ENCODE peak calls at places on chromosomes 4 and X, in nine cellular contexts. I, X, Y, S, O, U, D, H and P are unnamed samples.

GRCh38 chrX:53599781-53600396 is 86.6 kb downstream of the HUWE1 start:
- DNase-seq in I (no peak), X (no peak), Y (no peak), S (no peak), O (no peak), U (no peak), D (no peak), H (peak), P (no peak)

GRCh38 chr4:179596621-179597020 is 2154.4 kb upstream of the AGA start:
- DNase-seq in I (no peak), X (no peak), Y (no peak), S (no peak), O (no peak), U (no peak), D (no peak), H (no peak), P (no peak)

GRCh38 chr4:48275694-48276093 is 6.1 kb upstream of the TEC start:
- DNase-seq in I (no peak), X (no peak), Y (no peak), S (no peak), O (no peak), U (no peak), D (no peak), H (no peak), P (no peak)

GRCh38 chr4:4569036-4569435 is 27.2 kb upstream of the STX18 start:
- DNase-seq in I (no peak), X (no peak), Y (peak), S (peak), O (no peak), U (no peak), D (no peak), H (no peak), P (no peak)

GRCh38 chr4:174739576-174739975 is 89.5 kb downstream of the GLRA3 start:
- DNase-seq in I (no peak), X (no peak), Y (no peak), S (no peak), O (no peak), U (no peak), D (no peak), H (no peak), P (no peak)

GRCh38 chr4:142452132-142452855 is 393.8 kb downstream of the INPP4B start:
- DNase-seq in I (no peak), X (no peak), Y (no peak), S (peak), O (no peak), U (no peak), D (no peak), H (peak), P (no peak)

GRCh38 chrX:15567886-15568616 is 32.7 kb downstream of the ACE2 start:
- DNase-seq in I (no peak), X (no peak), Y (no peak), S (peak), O (no peak), U (no peak), D (no peak), H (no peak), P (no peak)

GRCh38 chrX:27680726-27681125 is 90.6 kb downstream of the DCAF8L2 start:
- DNase-seq in I (no peak), X (no peak), Y (no peak), S (peak), O (no peak), U (no peak), D (no peak), H (peak), P (no peak)

GRCh38 chrX:48472851-48473717 is 2.9 kb upstream of the FTSJ1 start:
- DNase-seq in I (no peak), X (no peak), Y (no peak), S (no peak), O (no peak), U (no peak), D (peak), H (no peak), P (no peak)

GRCh38 chr4:4488405-4489404 is 53.1 kb downstream of the STX18 start:
- DNase-seq in I (peak), X (peak), Y (peak), S (peak), O (peak), U (peak), D (peak), H (peak), P (peak)

GRCh38 chr4:174181827-174182226 is 101.6 kb downstream of the FBXO8 start:
- DNase-seq in I (no peak), X (no peak), Y (no peak), S (no peak), O (no peak), U (no peak), D (no peak), H (no peak), P (no peak)

GRCh38 chr4:7460591-7460990 is 25.9 kb upstream of the PSAPL1 start:
- DNase-seq in I (peak), X (no peak), Y (no peak), S (no peak), O (no peak), U (no peak), D (no peak), H (no peak), P (no peak)

GRCh38 chr4:7985891-7986441 is 46.3 kb upstream of the AFAP1 start:
- DNase-seq in I (no peak), X (no peak), Y (peak), S (no peak), O (no peak), U (no peak), D (no peak), H (no peak), P (no peak)

GRCh38 chr4:147326581-147326980 is 154.3 kb upstream of the EDNRA start:
- DNase-seq in I (no peak), X (no peak), Y (no peak), S (peak), O (no peak), U (no peak), D (no peak), H (no peak), P (no peak)

GRCh38 chrX:40174594-40175415 is 77.0 kb upstream of the BCOR start:
- DNase-seq in I (peak), X (no peak), Y (peak), S (peak), O (no peak), U (no peak), D (peak), H (no peak), P (peak)

GRCh38 chr4:10743357-10743756 is 58.8 kb upstream of the CLNK start:
- DNase-seq in I (no peak), X (no peak), Y (no peak), S (no peak), O (no peak), U (no peak), D (no peak), H (no peak), P (no peak)